ENCODE peak calls at places on chromosomes 11 and 22, in six cellular contexts. D is A549, M is tibial nerve, C is stomach, Q is K562, T is esophagus muscularis mucosa. B is an unnamed sample.

GRCh38 chr11:135027461-135027860 is 615.4 kb upstream of the B3GAT1 start:
- DNase-seq in D (no peak), C (peak; percentile 35), Q (peak; percentile 51), T (no peak), M (no peak), B (peak; percentile 11)

GRCh38 chr11:116312560-116313340 is 460.0 kb downstream of the BUD13 start:
- DNase-seq in D (peak; percentile 4), T (peak; percentile 91), M (peak; percentile 37), C (peak; percentile 82), Q (no peak), B (peak; percentile 69)

GRCh38 chr11:68792400-68792955 is 41.2 kb upstream of the TESMIN start:
- DNase-seq in D (no peak), C (no peak), Q (no peak), M (no peak), T (no peak), B (no peak)

GRCh38 chr11:12884751-12885318 is 124.3 kb upstream of the RASSF10 start:
- DNase-seq in D (no peak), Q (no peak), T (no peak), M (no peak), C (no peak), B (no peak)

GRCh38 chr11:68641880-68642279 is 42.5 kb upstream of the GAL start:
- DNase-seq in C (no peak), D (no peak), T (no peak), Q (no peak), M (no peak), B (no peak)

GRCh38 chr22:43428005-43428485 is 16.2 kb downstream of the MPPED1 start:
- DNase-seq in Q (no peak), C (no peak), T (no peak), M (no peak), D (no peak), B (no peak)

GRCh38 chr11:60830478-60831142 is 11.3 kb upstream of the CCDC86 start:
- DNase-seq in C (no peak), Q (no peak), M (no peak), T (no peak), D (no peak), B (no peak)

GRCh38 chr11:63779044-63779443 is 10.5 kb upstream of the ZFTA start:
- DNase-seq in M (no peak), D (no peak), C (no peak), Q (no peak), T (no peak), B (no peak)

GRCh38 chr22:44425356-44425755 is 72.7 kb downstream of the RTL6 start:
- DNase-seq in M (no peak), Q (no peak), T (no peak), D (no peak), C (no peak), B (no peak)

GRCh38 chr22:26558246-26558895 is 31.6 kb downstream of the TPST2 start:
- DNase-seq in D (no peak), M (no peak), C (no peak), Q (no peak), T (no peak), B (no peak)
- TF ChIP-seq EP300 in D (no peak), M (no peak), C (no peak), Q (no peak), T (no peak), B (no peak)

DNA sequence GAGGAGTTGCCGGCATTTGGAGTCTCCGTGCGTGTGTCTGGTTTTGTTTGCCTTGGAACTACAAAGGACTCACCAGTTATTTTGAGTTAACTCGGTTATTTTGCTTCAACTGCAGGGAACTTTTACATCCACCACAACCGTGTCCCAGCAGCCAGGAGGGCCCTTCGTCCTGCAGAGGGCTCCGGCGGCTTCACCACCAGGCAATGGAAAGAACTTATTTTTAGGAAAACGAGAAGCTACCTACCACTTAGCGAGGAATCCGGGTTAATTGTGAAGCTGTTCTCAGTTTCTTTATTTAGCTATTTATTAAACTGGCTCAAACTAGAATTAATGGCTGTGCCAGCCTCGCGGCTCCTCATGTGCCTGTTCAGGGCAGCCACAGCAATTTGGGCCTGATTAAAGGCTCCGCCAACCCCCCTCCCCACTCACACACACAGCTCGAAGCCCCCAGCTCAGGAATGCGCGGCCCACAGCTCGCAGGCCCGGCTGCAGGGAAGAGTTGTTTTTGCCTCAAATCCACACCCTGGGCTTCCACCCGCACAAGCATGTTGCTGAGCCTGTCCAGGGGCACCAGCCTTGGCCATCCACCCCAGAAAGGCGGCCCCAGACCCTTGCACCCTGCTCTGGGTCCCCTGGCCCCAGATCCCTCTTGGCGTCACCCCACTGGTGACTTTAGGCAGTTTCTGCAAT is 55.9 kb upstream of the FGF3 start:
- DNase-seq in T (no peak), M (no peak), D (no peak), Q (no peak), C (no peak), B (peak; percentile 3)
- TF ChIP-seq CTCF in T (no peak), M (no peak), D (no peak), Q (no peak), C (no peak), B (no peak)

GRCh38 chr11:47004595-47005033 is 68.1 kb downstream of the CSTPP1 start:
- DNase-seq in M (peak; percentile 65), Q (peak; percentile 92), T (peak; percentile 93), C (peak; percentile 81), D (peak; percentile 19), B (peak; percentile 71)
- TF ChIP-seq EP300 in M (no peak), Q (peak; percentile 84), T (no peak), C (peak; percentile 73), D (no peak), B (peak; percentile 90)

DNA sequence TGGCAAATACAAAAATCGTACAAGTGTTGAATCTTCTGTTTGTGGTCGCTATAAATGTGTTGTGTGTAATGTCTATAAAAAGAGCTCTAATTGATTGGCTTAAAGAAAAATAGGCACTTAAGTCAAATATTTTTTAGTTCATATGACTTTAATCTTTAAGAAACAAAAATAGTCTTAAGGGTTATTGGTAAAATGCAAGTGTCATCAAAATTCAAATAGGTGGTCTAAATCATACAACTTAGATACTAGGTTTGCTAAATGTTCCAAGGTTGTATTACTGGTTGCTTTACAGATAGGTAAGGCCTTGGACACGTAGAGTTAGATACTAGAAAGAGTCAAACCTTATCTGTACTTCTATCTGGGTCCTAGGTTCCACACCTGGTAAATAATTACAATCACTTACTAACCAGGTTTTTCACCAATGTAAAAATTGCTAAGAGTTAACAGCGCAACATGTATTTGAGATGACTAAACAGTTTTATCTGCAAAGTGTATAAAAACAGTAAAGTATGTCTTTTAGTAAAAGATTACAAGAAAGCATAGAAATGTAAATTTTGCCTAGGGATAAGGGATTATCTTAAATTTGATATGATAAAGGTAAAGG is 91.1 kb upstream of the GNAZ start:
- DNase-seq in Q (no peak), T (no peak), M (no peak), C (no peak), D (no peak), B (no peak)
- TF ChIP-seq CTCF in Q (no peak), T (no peak), M (no peak), C (no peak), D (no peak), B (no peak)

DNA sequence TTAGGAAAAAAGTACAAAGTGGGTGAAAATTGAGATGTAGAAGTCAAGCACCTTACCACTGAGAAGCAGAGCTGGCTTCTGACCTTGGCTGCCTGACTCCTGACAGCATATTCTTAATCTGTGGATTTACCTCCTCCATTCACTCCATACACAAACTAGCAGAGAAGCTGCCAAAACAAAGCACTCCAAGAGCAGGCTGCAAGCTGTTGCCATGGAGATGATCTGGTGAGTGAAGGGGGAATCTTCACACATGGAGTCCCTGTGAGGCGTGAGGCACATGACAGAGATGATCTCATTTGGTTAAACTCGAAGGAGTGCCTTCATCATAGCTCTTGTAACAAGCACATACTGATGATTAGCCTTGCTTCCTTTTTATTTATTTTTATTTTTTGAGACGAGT is 16.1 kb downstream of the COMMD9 start:
- DNase-seq in M (no peak), C (no peak), D (no peak), T (no peak), Q (no peak), B (no peak)
- TF ChIP-seq EP300 in M (no peak), C (no peak), D (no peak), T (no peak), Q (no peak), B (no peak)

DNA sequence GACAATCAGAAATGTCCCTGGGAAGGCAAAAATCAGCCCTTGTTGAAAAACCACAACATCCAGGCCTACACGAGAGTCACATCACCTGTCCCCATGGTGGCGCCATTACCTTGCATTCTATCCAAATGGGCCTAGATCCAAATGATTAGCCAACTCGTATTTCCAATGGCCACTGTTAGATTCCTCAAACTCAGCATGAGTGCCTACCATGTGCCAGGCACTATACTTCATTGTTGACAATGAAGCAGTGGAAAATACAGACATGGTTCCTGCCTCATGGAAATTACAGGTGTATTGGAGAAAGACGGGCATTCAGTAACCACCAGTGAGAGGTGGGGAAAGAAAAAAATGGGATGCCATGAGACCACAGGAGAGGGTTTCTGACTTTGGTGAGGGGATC is 29.8 kb upstream of the CREB3L1 start:
- DNase-seq in D (peak; percentile 81), Q (peak; percentile 87), T (no peak), C (peak; percentile 75), M (no peak), B (peak; percentile 77)
- TF ChIP-seq CTCF in D (peak; percentile 63), Q (peak; percentile 84), T (no peak), C (peak; percentile 29), M (no peak), B (peak; percentile 42)

GRCh38 chr22:38203855-38204497 is 2.2 kb downstream of the MAFF start:
- DNase-seq in M (no peak), T (no peak), Q (no peak), D (no peak), C (no peak), B (no peak)

GRCh38 chr22:38205261-38206128 is 3.7 kb downstream of the MAFF start:
- DNase-seq in C (no peak), D (no peak), T (peak; percentile 95), Q (no peak), M (peak; percentile 77), B (peak; percentile 66)

GRCh38 chr22:38203090-38203810 is 1.5 kb downstream of the MAFF start:
- DNase-seq in T (no peak), Q (peak; percentile 49), C (peak; percentile 85), M (no peak), D (peak; percentile 47), B (peak; percentile 85)

GRCh38 chr22:38202437-38203089 is 769 bp downstream of the MAFF start:
- DNase-seq in D (peak; percentile 60), Q (peak; percentile 83), T (no peak), M (peak; percentile 88), C (peak; percentile 94), B (peak; percentile 88)

GRCh38 chr22:38204784-38205183 is 3.0 kb downstream of the MAFF start:
- DNase-seq in M (no peak), Q (no peak), T (no peak), C (no peak), D (no peak), B (no peak)
- TF ChIP-seq EP300 in M (no peak), Q (no peak), T (no peak), C (no peak), D (no peak), B (no peak)